ENCODE peak calls at places on chromosomes 13 and 19, in seven cellular contexts. One of them, this sample, is unnamed.
A peak's percentile ranks its signal among the peaks of the same experiment; 100 is the strongest.

GRCh38 chr19:28531979-28532378 is 681.0 kb downstream of the UQCRFS1 start:
- DNase-seq in CD4-positive, alpha-beta T cell: no peak
- DNase-seq in endothelial cell of umbilical vein: no peak
- DNase-seq in cardiac muscle cell: no peak
- DNase-seq in gastrocnemius medialis: no peak
- DNase-seq in WERI-Rb-1: no peak
- DNase-seq in uterus: no peak
- DNase-seq in this sample: no peak

GRCh38 chr19:44625531-44626066 is 12.2 kb downstream of the IGSF23 start:
- DNase-seq in CD4-positive, alpha-beta T cell: no peak
- DNase-seq in endothelial cell of umbilical vein: no peak
- DNase-seq in cardiac muscle cell: no peak
- DNase-seq in gastrocnemius medialis: no peak
- DNase-seq in WERI-Rb-1: no peak
- DNase-seq in uterus: no peak
- DNase-seq in this sample: no peak

GRCh38 chr13:45194081-45194939 is 6.5 kb downstream of the KCTD4 start:
- DNase-seq in CD4-positive, alpha-beta T cell: no peak
- DNase-seq in endothelial cell of umbilical vein: no peak
- DNase-seq in cardiac muscle cell: peak; percentile 80
- DNase-seq in gastrocnemius medialis: no peak
- DNase-seq in WERI-Rb-1: peak; percentile 20
- DNase-seq in uterus: no peak
- DNase-seq in this sample: no peak

GRCh38 chr13:70668293-70668692 is 560.0 kb upstream of the KLHL1 start:
- DNase-seq in CD4-positive, alpha-beta T cell: no peak
- DNase-seq in endothelial cell of umbilical vein: peak; percentile 13
- DNase-seq in cardiac muscle cell: no peak
- DNase-seq in gastrocnemius medialis: no peak
- DNase-seq in WERI-Rb-1: peak; percentile 6
- DNase-seq in uterus: no peak
- DNase-seq in this sample: no peak

GRCh38 chr19:58538257-58539168 is 5.4 kb upstream of the TRIM28 start:
- DNase-seq in CD4-positive, alpha-beta T cell: no peak
- DNase-seq in endothelial cell of umbilical vein: peak; percentile 83
- DNase-seq in cardiac muscle cell: peak; percentile 60
- DNase-seq in gastrocnemius medialis: no peak
- DNase-seq in WERI-Rb-1: no peak
- DNase-seq in uterus: no peak
- DNase-seq in this sample: no peak

GRCh38 chr13:72990883-72991282 is 67.9 kb upstream of the KLF5 start:
- DNase-seq in CD4-positive, alpha-beta T cell: no peak
- DNase-seq in endothelial cell of umbilical vein: no peak
- DNase-seq in cardiac muscle cell: no peak
- DNase-seq in gastrocnemius medialis: no peak
- DNase-seq in WERI-Rb-1: no peak
- DNase-seq in uterus: no peak
- DNase-seq in this sample: no peak

GRCh38 chr13:71624641-71625040 is 242.4 kb downstream of the DACH1 start:
- DNase-seq in CD4-positive, alpha-beta T cell: no peak
- DNase-seq in endothelial cell of umbilical vein: peak; percentile 48
- DNase-seq in cardiac muscle cell: peak; percentile 2
- DNase-seq in gastrocnemius medialis: no peak
- DNase-seq in WERI-Rb-1: peak; percentile 32
- DNase-seq in uterus: no peak
- DNase-seq in this sample: no peak

GRCh38 chr13:84358601-84359000 is 476.3 kb upstream of the SLITRK1 start:
- DNase-seq in CD4-positive, alpha-beta T cell: no peak
- DNase-seq in endothelial cell of umbilical vein: no peak
- DNase-seq in cardiac muscle cell: no peak
- DNase-seq in gastrocnemius medialis: no peak
- DNase-seq in WERI-Rb-1: no peak
- DNase-seq in uterus: no peak
- DNase-seq in this sample: no peak

GRCh38 chr13:30745917-30746686 is 10.8 kb downstream of the ALOX5AP start:
- DNase-seq in CD4-positive, alpha-beta T cell: no peak
- DNase-seq in endothelial cell of umbilical vein: peak; percentile 81
- DNase-seq in cardiac muscle cell: peak; percentile 51
- DNase-seq in gastrocnemius medialis: no peak
- DNase-seq in WERI-Rb-1: no peak
- DNase-seq in uterus: no peak
- DNase-seq in this sample: no peak

GRCh38 chr13:93736111-93736510 is 509.5 kb downstream of the GPC6 start:
- DNase-seq in CD4-positive, alpha-beta T cell: no peak
- DNase-seq in endothelial cell of umbilical vein: no peak
- DNase-seq in cardiac muscle cell: peak; percentile 31
- DNase-seq in gastrocnemius medialis: no peak
- DNase-seq in WERI-Rb-1: no peak
- DNase-seq in uterus: no peak
- DNase-seq in this sample: no peak

GRCh38 chr19:8445488-8446001 is 770 bp downstream of the HNRNPM start:
- DNase-seq in CD4-positive, alpha-beta T cell: peak; percentile 8
- DNase-seq in endothelial cell of umbilical vein: peak; percentile 54
- DNase-seq in cardiac muscle cell: peak; percentile 41
- DNase-seq in gastrocnemius medialis: peak; percentile 14
- DNase-seq in WERI-Rb-1: peak; percentile 65
- DNase-seq in uterus: peak; percentile 46
- DNase-seq in this sample: no peak

GRCh38 chr13:21033224-21033855 is 28.0 kb downstream of the LATS2 start:
- DNase-seq in CD4-positive, alpha-beta T cell: no peak
- DNase-seq in endothelial cell of umbilical vein: no peak
- DNase-seq in cardiac muscle cell: peak; percentile 50
- DNase-seq in gastrocnemius medialis: peak; percentile 81
- DNase-seq in WERI-Rb-1: no peak
- DNase-seq in uterus: peak; percentile 26
- DNase-seq in this sample: no peak

GRCh38 chr19:38122402-38123093 is 101.5 kb downstream of the DPF1 start:
- DNase-seq in CD4-positive, alpha-beta T cell: no peak
- DNase-seq in endothelial cell of umbilical vein: no peak
- DNase-seq in cardiac muscle cell: no peak
- DNase-seq in gastrocnemius medialis: no peak
- DNase-seq in WERI-Rb-1: peak; percentile 93
- DNase-seq in uterus: no peak
- DNase-seq in this sample: no peak

GRCh38 chr19:18044825-18045304 is 36.9 kb downstream of the ARRDC2 start:
- DNase-seq in CD4-positive, alpha-beta T cell: peak; percentile 69
- DNase-seq in endothelial cell of umbilical vein: no peak
- DNase-seq in cardiac muscle cell: peak; percentile 76
- DNase-seq in gastrocnemius medialis: peak; percentile 82
- DNase-seq in WERI-Rb-1: peak; percentile 96
- DNase-seq in uterus: peak; percentile 49
- DNase-seq in this sample: peak; percentile 20

GRCh38 chr19:32165750-32166149 is 179.7 kb upstream of the ZNF507 start:
- DNase-seq in CD4-positive, alpha-beta T cell: no peak
- DNase-seq in endothelial cell of umbilical vein: no peak
- DNase-seq in cardiac muscle cell: no peak
- DNase-seq in gastrocnemius medialis: no peak
- DNase-seq in WERI-Rb-1: no peak
- DNase-seq in uterus: no peak
- DNase-seq in this sample: no peak

GRCh38 chr13:23383151-23383550 is 50.4 kb downstream of the SACS start:
- DNase-seq in CD4-positive, alpha-beta T cell: no peak
- DNase-seq in endothelial cell of umbilical vein: no peak
- DNase-seq in cardiac muscle cell: no peak
- DNase-seq in gastrocnemius medialis: no peak
- DNase-seq in WERI-Rb-1: no peak
- DNase-seq in uterus: no peak
- DNase-seq in this sample: no peak

GRCh38 chr19:5801796-5802616 is 2.9 kb upstream of the NRTN start:
- DNase-seq in CD4-positive, alpha-beta T cell: no peak
- DNase-seq in endothelial cell of umbilical vein: no peak
- DNase-seq in cardiac muscle cell: peak; percentile 37
- DNase-seq in gastrocnemius medialis: no peak
- DNase-seq in WERI-Rb-1: no peak
- DNase-seq in uterus: no peak
- DNase-seq in this sample: no peak

GRCh38 chr19:5269279-5269678 is 71.3 kb downstream of the PTPRS start:
- DNase-seq in CD4-positive, alpha-beta T cell: no peak
- DNase-seq in endothelial cell of umbilical vein: no peak
- DNase-seq in cardiac muscle cell: no peak
- DNase-seq in gastrocnemius medialis: no peak
- DNase-seq in WERI-Rb-1: no peak
- DNase-seq in uterus: no peak
- DNase-seq in this sample: no peak

GRCh38 chr19:35805518-35806102 is 7.0 kb downstream of the PRODH2 start:
- DNase-seq in CD4-positive, alpha-beta T cell: no peak
- DNase-seq in endothelial cell of umbilical vein: no peak
- DNase-seq in cardiac muscle cell: no peak
- DNase-seq in gastrocnemius medialis: no peak
- DNase-seq in WERI-Rb-1: no peak
- DNase-seq in uterus: no peak
- DNase-seq in this sample: no peak

GRCh38 chr13:113357529-113357928 is 6.4 kb downstream of the GRTP1 start:
- DNase-seq in CD4-positive, alpha-beta T cell: no peak
- DNase-seq in endothelial cell of umbilical vein: no peak
- DNase-seq in cardiac muscle cell: peak; percentile 3
- DNase-seq in gastrocnemius medialis: no peak
- DNase-seq in WERI-Rb-1: no peak
- DNase-seq in uterus: no peak
- DNase-seq in this sample: no peak

GRCh38 chr19:6730941-6731670 is 6.3 kb downstream of the GPR108 start:
- DNase-seq in CD4-positive, alpha-beta T cell: no peak
- DNase-seq in endothelial cell of umbilical vein: no peak
- DNase-seq in cardiac muscle cell: no peak
- DNase-seq in gastrocnemius medialis: no peak
- DNase-seq in WERI-Rb-1: no peak
- DNase-seq in uterus: no peak
- DNase-seq in this sample: no peak

GRCh38 chr13:44058586-44059238 is 179.0 kb downstream of the LACC1 start:
- DNase-seq in CD4-positive, alpha-beta T cell: no peak
- DNase-seq in endothelial cell of umbilical vein: peak; percentile 80
- DNase-seq in cardiac muscle cell: no peak
- DNase-seq in gastrocnemius medialis: no peak
- DNase-seq in WERI-Rb-1: no peak
- DNase-seq in uterus: no peak
- DNase-seq in this sample: no peak

GRCh38 chr13:98147521-98147920 is 4.6 kb downstream of the FARP1 start:
- DNase-seq in CD4-positive, alpha-beta T cell: no peak
- DNase-seq in endothelial cell of umbilical vein: no peak
- DNase-seq in cardiac muscle cell: no peak
- DNase-seq in gastrocnemius medialis: no peak
- DNase-seq in WERI-Rb-1: no peak
- DNase-seq in uterus: no peak
- DNase-seq in this sample: no peak

GRCh38 chr13:81539643-81540150 is 1198.8 kb upstream of the SPRY2 start:
- DNase-seq in CD4-positive, alpha-beta T cell: no peak
- DNase-seq in endothelial cell of umbilical vein: no peak
- DNase-seq in cardiac muscle cell: no peak
- DNase-seq in gastrocnemius medialis: no peak
- DNase-seq in WERI-Rb-1: no peak
- DNase-seq in uterus: no peak
- DNase-seq in this sample: no peak

GRCh38 chr19:3359850-3360493 is 6.4 kb upstream of the NFIC start:
- DNase-seq in CD4-positive, alpha-beta T cell: no peak
- DNase-seq in endothelial cell of umbilical vein: no peak
- DNase-seq in cardiac muscle cell: peak; percentile 47
- DNase-seq in gastrocnemius medialis: no peak
- DNase-seq in WERI-Rb-1: no peak
- DNase-seq in uterus: no peak
- DNase-seq in this sample: no peak

DNA sequence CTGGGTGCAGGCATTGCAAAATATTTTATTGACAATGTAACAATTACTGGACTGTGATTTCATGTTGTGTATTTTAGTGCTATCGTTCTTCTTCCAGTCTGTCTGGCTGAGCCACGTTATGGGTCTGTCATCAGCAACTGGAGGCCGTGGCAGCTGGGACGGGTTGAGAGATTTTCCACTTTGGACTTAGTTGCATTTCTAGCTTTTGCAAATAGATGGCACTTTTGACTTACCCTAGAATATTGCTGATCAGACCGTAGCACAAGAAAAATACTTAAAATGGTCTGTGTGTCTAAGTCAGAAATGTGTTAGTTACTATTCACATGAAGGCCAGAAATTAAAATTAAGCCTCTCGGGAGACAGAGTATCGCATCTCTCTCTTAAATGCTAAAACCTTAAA is 211.1 kb downstream of the TEX29 start:
- DNase-seq in CD4-positive, alpha-beta T cell: no peak
- DNase-seq in endothelial cell of umbilical vein: no peak
- DNase-seq in cardiac muscle cell: peak; percentile 2
- DNase-seq in gastrocnemius medialis: no peak
- DNase-seq in WERI-Rb-1: no peak
- DNase-seq in uterus: no peak
- DNase-seq in this sample: no peak
- TF ChIP-seq CTCF in CD4-positive, alpha-beta T cell: no peak
- TF ChIP-seq CTCF in endothelial cell of umbilical vein: no peak
- TF ChIP-seq CTCF in cardiac muscle cell: no peak
- TF ChIP-seq CTCF in gastrocnemius medialis: no peak
- TF ChIP-seq CTCF in WERI-Rb-1: no peak
- TF ChIP-seq CTCF in uterus: no peak
- TF ChIP-seq CTCF in this sample: no peak

GRCh38 chr19:34273121-34273845 is 18.9 kb downstream of the GARRE1 start:
- DNase-seq in CD4-positive, alpha-beta T cell: no peak
- DNase-seq in endothelial cell of umbilical vein: no peak
- DNase-seq in cardiac muscle cell: no peak
- DNase-seq in gastrocnemius medialis: no peak
- DNase-seq in WERI-Rb-1: no peak
- DNase-seq in uterus: no peak
- DNase-seq in this sample: no peak
- H3K27ac ChIP-seq in CD4-positive, alpha-beta T cell: no peak overlapping the region
- H3K27ac ChIP-seq in endothelial cell of umbilical vein: peak overlapping the region; percentile 93
- H3K27ac ChIP-seq in cardiac muscle cell: no peak overlapping the region
- H3K27ac ChIP-seq in gastrocnemius medialis: peak overlapping the region; percentile 82
- H3K27ac ChIP-seq in WERI-Rb-1: no peak overlapping the region
- H3K27ac ChIP-seq in uterus: no peak overlapping the region
- H3K27ac ChIP-seq in this sample: no peak overlapping the region

GRCh38 chr19:40603071-40603718 is 2.0 kb downstream of the LTBP4 start:
- DNase-seq in CD4-positive, alpha-beta T cell: no peak
- DNase-seq in endothelial cell of umbilical vein: peak; percentile 37
- DNase-seq in cardiac muscle cell: peak; percentile 73
- DNase-seq in gastrocnemius medialis: no peak
- DNase-seq in WERI-Rb-1: peak; percentile 67
- DNase-seq in uterus: no peak
- DNase-seq in this sample: no peak
- TF ChIP-seq CTCF in CD4-positive, alpha-beta T cell: no peak
- TF ChIP-seq CTCF in endothelial cell of umbilical vein: no peak
- TF ChIP-seq CTCF in cardiac muscle cell: no peak
- TF ChIP-seq CTCF in gastrocnemius medialis: no peak
- TF ChIP-seq CTCF in WERI-Rb-1: no peak
- TF ChIP-seq CTCF in uterus: no peak
- TF ChIP-seq CTCF in this sample: no peak

GRCh38 chr19:47331931-47332547 is at the start of gene C5AR2:
- DNase-seq in CD4-positive, alpha-beta T cell: no peak
- DNase-seq in endothelial cell of umbilical vein: no peak
- DNase-seq in cardiac muscle cell: no peak
- DNase-seq in gastrocnemius medialis: no peak
- DNase-seq in WERI-Rb-1: no peak
- DNase-seq in uterus: no peak
- DNase-seq in this sample: no peak

GRCh38 chr19:47330466-47330869 is 1.5 kb upstream of the C5AR2 start:
- DNase-seq in CD4-positive, alpha-beta T cell: no peak
- DNase-seq in endothelial cell of umbilical vein: peak; percentile 70
- DNase-seq in cardiac muscle cell: peak; percentile 5
- DNase-seq in gastrocnemius medialis: no peak
- DNase-seq in WERI-Rb-1: no peak
- DNase-seq in uterus: no peak
- DNase-seq in this sample: no peak

DNA sequence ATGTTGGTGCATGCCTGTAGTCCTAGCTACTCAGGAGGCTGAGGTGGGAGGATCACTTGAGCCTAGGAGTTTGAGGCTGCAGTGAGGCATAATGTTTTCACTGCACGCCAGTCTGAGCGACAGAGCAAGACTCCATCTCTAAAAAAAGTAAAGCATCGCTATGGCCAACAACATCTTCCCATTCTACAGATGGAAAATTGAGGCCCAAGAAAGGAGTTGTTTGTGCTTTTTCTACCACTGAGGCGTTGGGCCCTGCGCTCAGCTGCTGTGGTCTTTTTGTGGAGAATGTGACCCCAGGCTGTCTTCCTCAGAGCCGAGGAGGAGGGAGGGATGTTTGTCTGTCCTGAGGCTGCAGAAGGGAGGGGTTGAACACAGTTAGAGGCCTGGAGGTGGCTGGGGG is 485 bp upstream of the C5AR2 start:
- DNase-seq in CD4-positive, alpha-beta T cell: no peak
- DNase-seq in endothelial cell of umbilical vein: no peak
- DNase-seq in cardiac muscle cell: no peak
- DNase-seq in gastrocnemius medialis: no peak
- DNase-seq in WERI-Rb-1: no peak
- DNase-seq in uterus: no peak
- DNase-seq in this sample: no peak
- H3K27ac ChIP-seq in CD4-positive, alpha-beta T cell: no peak overlapping the region
- H3K27ac ChIP-seq in endothelial cell of umbilical vein: no peak overlapping the region
- H3K27ac ChIP-seq in cardiac muscle cell: no peak overlapping the region
- H3K27ac ChIP-seq in gastrocnemius medialis: no peak overlapping the region
- H3K27ac ChIP-seq in WERI-Rb-1: no peak overlapping the region
- H3K27ac ChIP-seq in uterus: no peak overlapping the region
- H3K27ac ChIP-seq in this sample: peak overlapping the region; percentile 79